ENCODE peak calls at places on chromosomes 3 and 15, in five cellular contexts. O is tibial nerve, X is transverse colon, I is heart left ventricle, N is stomach. C is an unnamed sample.

GRCh38 chr15:49255966-49256759 is 86.1 kb downstream of the GALK2 start:
- DNase-seq in O (no peak), X (no peak), I (no peak), N (no peak), C (no peak)

GRCh38 chr3:149895339-149895738 is 75.4 kb downstream of the PFN2 start:
- DNase-seq in O (no peak), X (no peak), I (no peak), N (no peak), C (no peak)

GRCh38 chr3:121999931-122000330 is 22.1 kb downstream of the ILDR1 start:
- DNase-seq in O (no peak), X (no peak), I (no peak), N (no peak), C (no peak)

GRCh38 chr3:14288833-14289451 is 110.3 kb downstream of the LSM3 start:
- DNase-seq in O (no peak), X (no peak), I (no peak), N (no peak), C (no peak)

GRCh38 chr15:84736375-84736774 is 12.0 kb upstream of the ZNF592 start:
- DNase-seq in O (no peak), X (peak; percentile 53), I (no peak), N (no peak), C (no peak)

GRCh38 chr3:126509565-126510322 is 7.8 kb downstream of the UROC1 start:
- DNase-seq in O (no peak), X (no peak), I (peak; percentile 14), N (no peak), C (no peak)

GRCh38 chr15:43912991-43913927 is 86.5 kb downstream of the WDR76 start:
- DNase-seq in O (peak; percentile 28), X (no peak), I (peak; percentile 49), N (no peak), C (peak; percentile 83)

GRCh38 chr3:171168086-171168485 is 141.6 kb upstream of the SLC2A2 start:
- DNase-seq in O (no peak), X (no peak), I (no peak), N (no peak), C (peak; percentile 40)

GRCh38 chr3:64801856-64802255 is 114.1 kb upstream of the ADAMTS9 start:
- DNase-seq in O (no peak), X (no peak), I (no peak), N (no peak), C (no peak)

GRCh38 chr3:56125358-56126005 is 342.8 kb downstream of the ERC2 start:
- DNase-seq in O (no peak), X (no peak), I (peak; percentile 54), N (no peak), C (peak; percentile 31)

GRCh38 chr3:147604136-147604535 is 195.0 kb downstream of the ZIC1 start:
- DNase-seq in O (no peak), X (no peak), I (no peak), N (no peak), C (no peak)

GRCh38 chr3:79517766-79518413 is 249.9 kb downstream of the ROBO1 start:
- DNase-seq in O (no peak), X (no peak), I (no peak), N (no peak), C (no peak)

GRCh38 chr3:46921041-46921440 is 43.5 kb downstream of the PTH1R start:
- DNase-seq in O (no peak), X (peak; percentile 5), I (no peak), N (no peak), C (no peak)

GRCh38 chr3:108124337-108125150 is 33.7 kb upstream of the CD47 start:
- DNase-seq in O (no peak), X (peak; percentile 38), I (no peak), N (no peak), C (no peak)
- TF ChIP-seq POLR2A in O (no peak), X (peak; percentile 28), I (no peak), N (no peak), C (no peak)

GRCh38 chr3:50318163-50318562 is 4.4 kb downstream of the HYAL2 start:
- DNase-seq in O (no peak), X (no peak), I (no peak), N (no peak), C (no peak)

GRCh38 chr3:50318615-50319014 is 3.9 kb downstream of the HYAL2 start:
- DNase-seq in O (no peak), X (no peak), I (peak; percentile 56), N (no peak), C (no peak)

GRCh38 chr3:50317303-50317702 is 5.2 kb downstream of the HYAL2 start:
- DNase-seq in O (no peak), X (peak; percentile 72), I (peak; percentile 40), N (peak; percentile 70), C (no peak)

GRCh38 chr3:50314816-50315215 is 7.7 kb downstream of the HYAL2 start:
- DNase-seq in O (no peak), X (no peak), I (peak; percentile 18), N (no peak), C (no peak)

GRCh38 chr3:50316657-50317242 is 5.8 kb downstream of the HYAL2 start:
- DNase-seq in O (no peak), X (peak; percentile 91), I (no peak), N (peak; percentile 87), C (peak; percentile 94)
- TF ChIP-seq POLR2A in O (no peak), X (peak; percentile 85), I (no peak), N (no peak), C (no peak)

GRCh38 chr15:100520132-100520921 is 8.4 kb downstream of the CERS3 start:
- DNase-seq in O (no peak), X (no peak), I (no peak), N (no peak), C (no peak)
- TF ChIP-seq POLR2A in O (no peak), X (no peak), I (no peak), N (no peak), C (no peak)

GRCh38 chr15:89106200-89106599 is 17.9 kb downstream of the ABHD2 start:
- DNase-seq in O (no peak), X (no peak), I (no peak), N (no peak), C (no peak)
- TF ChIP-seq POLR2A in O (no peak), X (no peak), I (no peak), N (no peak), C (no peak)

GRCh38 chr15:82942691-82943090 is 9.8 kb downstream of the HOMER2 start:
- DNase-seq in O (no peak), X (no peak), I (no peak), N (peak; percentile 91), C (peak; percentile 74)
- TF ChIP-seq POLR2A in O (no peak), X (no peak), I (no peak), N (no peak), C (no peak)

DNA sequence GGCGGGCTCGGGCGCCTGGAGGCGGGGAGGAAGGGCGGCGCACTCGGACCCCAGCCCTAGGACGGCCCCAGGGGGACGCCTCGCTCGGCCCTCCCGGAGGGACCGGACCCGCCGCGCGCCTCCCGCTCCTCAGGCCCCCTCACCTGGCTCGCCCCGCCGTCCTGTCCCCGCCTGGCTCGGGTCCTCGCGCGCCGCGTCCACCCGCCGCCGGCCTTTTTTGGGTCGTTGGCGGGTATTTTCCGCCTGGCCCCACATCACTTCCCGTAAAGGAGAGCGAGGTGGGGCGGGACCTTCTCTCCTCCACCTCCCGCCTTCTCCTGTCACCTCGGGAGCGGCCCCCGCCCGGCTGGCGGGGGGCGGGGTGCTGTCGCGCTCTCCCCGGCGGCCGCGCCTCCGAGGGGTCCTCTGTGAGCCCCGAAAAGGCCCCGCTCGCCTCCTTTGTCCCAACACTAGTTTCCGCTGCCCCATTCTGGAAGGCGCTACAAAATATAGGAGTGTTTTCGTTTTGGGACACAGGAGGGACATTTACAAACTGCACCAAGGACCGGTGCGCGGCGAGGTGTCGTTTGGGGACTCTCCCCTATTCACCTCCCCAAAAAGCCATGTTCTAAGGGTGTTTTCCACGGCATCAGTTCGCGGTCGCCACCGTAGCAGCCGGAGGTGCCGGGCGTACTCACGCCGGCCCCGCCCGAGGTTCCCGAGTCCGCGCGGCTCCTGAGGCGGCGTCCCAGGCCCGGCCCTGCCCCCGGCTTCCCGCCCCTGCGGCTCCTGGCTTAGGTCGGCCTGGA is at the start of gene RAB27A:
- DNase-seq in O (peak; percentile 31), X (peak; percentile 84), I (peak; percentile 59), N (peak; percentile 85), C (peak; percentile 57)
- TF ChIP-seq POLR2A in O (no peak), X (peak; percentile 70), I (no peak), N (no peak), C (peak; percentile 32)

GRCh38 chr15:41971089-41971892 is 1.1 kb downstream of the EHD4 start:
- DNase-seq in O (peak; percentile 43), X (peak; percentile 72), I (peak; percentile 75), N (peak; percentile 70), C (peak; percentile 73)
- TF ChIP-seq POLR2A in O (no peak), X (peak; percentile 70), I (no peak), N (peak; percentile 19), C (no peak)

GRCh38 chr15:51580385-51580784 is 42.2 kb downstream of the DMXL2 start:
- DNase-seq in O (no peak), X (no peak), I (no peak), N (no peak), C (no peak)
- TF ChIP-seq POLR2A in O (no peak), X (no peak), I (no peak), N (no peak), C (no peak)

DNA sequence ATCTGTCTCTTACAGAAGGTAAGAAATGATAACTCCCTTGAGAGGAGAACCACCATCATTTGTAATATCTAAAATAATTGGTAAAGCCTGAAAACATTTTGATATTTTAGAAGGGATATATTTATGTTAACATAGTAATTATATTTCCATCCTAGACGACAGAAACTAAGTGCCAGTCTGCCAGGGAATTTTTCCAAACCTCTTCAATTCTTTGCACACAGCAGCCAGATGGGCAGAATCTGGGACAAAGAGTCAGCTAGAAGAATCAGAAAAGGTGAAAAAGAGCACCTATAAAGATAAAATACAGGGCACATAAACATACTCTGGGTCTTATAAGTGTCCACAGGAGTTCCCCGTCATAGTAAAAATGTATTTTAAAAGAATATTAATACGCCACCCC is 70.0 kb upstream of the CBLB start:
- DNase-seq in O (no peak), X (no peak), I (no peak), N (no peak), C (no peak)
- TF ChIP-seq POLR2A in O (no peak), X (no peak), I (no peak), N (no peak), C (no peak)

GRCh38 chr15:29822100-29822684 is at the start of gene TJP1:
- DNase-seq in O (peak; percentile 62), X (peak; percentile 81), I (peak; percentile 89), N (peak; percentile 83), C (peak; percentile 42)
- TF ChIP-seq POLR2A in O (peak; percentile 63), X (peak; percentile 81), I (peak; percentile 53), N (no peak), C (peak; percentile 91)

C was measured in H54.